ENCODE peak calls at places on chromosomes 1 and 21, in four cellular contexts. Y is pancreas, I is DMS79, S is WTC11. D is an unnamed sample.

GRCh38 chr1:204256531-204256930 is 42.7 kb upstream of the GOLT1A start:
- DNase-seq in I (no peak), S (no peak), Y (no peak), D (no peak)

GRCh38 chr1:171286032-171286705 is 27.8 kb upstream of the FMO4 start:
- DNase-seq in Y (no peak), S (no peak), I (no peak), D (no peak)

GRCh38 chr21:26079376-26079775 is 91.2 kb downstream of the APP start:
- DNase-seq in S (no peak), Y (no peak), I (no peak), D (no peak)

GRCh38 chr1:53376742-53377437 is 49.0 kb upstream of the LRP8 start:
- DNase-seq in S (peak), I (peak), Y (no peak), D (no peak)

GRCh38 chr1:181548491-181548890 is 65.2 kb downstream of the CACNA1E start:
- DNase-seq in I (no peak), S (no peak), Y (no peak), D (no peak)

GRCh38 chr1:33007190-33008050 is 29.3 kb downstream of the AK2 start:
- DNase-seq in Y (peak), S (no peak), I (no peak), D (no peak)

GRCh38 chr1:61226791-61227567 is 144.6 kb downstream of the NFIA start:
- DNase-seq in I (peak), S (no peak), Y (peak), D (no peak)

GRCh38 chr1:28123461-28123961 is 35.1 kb upstream of the EYA3 start:
- DNase-seq in S (no peak), Y (no peak), I (no peak), D (no peak)

GRCh38 chr1:59354754-59355337 is 58.0 kb downstream of the FGGY start:
- DNase-seq in S (no peak), I (no peak), Y (no peak), D (no peak)

GRCh38 chr1:64087768-64088167 is 115.7 kb upstream of the UBE2U start:
- DNase-seq in I (no peak), Y (no peak), S (no peak), D (no peak)

GRCh38 chr1:229971141-229971540 is 95.9 kb upstream of the GALNT2 start:
- DNase-seq in Y (no peak), S (no peak), I (no peak), D (no peak)